ENCODE peak calls at places on chromosomes 11 and 22, in ten cellular contexts. Z is EL; U is substantia nigra; L is GM12878; F is RPMI8226; S is GOT3; G is AG20443; K is GM04504; V is CD8-positive, alpha-beta T cell; Y is IMR-90. R is an unnamed sample.

GRCh38 chr11:87926250-87926970 is 248.8 kb downstream of the RAB38 start:
- DNase-seq in L (no peak), G (peak; percentile 72), V (no peak), Y (peak; percentile 49), S (peak; percentile 2), Z (peak; percentile 90), F (no peak), U (no peak), K (peak; percentile 56), R (no peak)

GRCh38 chr11:94477644-94478043 is 16.0 kb downstream of the MRE11 start:
- DNase-seq in Y (no peak), G (no peak), V (no peak), F (no peak), U (no peak), K (no peak), L (no peak), S (no peak), Z (no peak), R (no peak)

GRCh38 chr11:72598901-72599300 is 75.3 kb downstream of the PDE2A start:
- DNase-seq in Z (peak; percentile 38), S (no peak), G (peak; percentile 87), Y (peak; percentile 21), U (peak; percentile 66), K (no peak), F (no peak), L (no peak), V (no peak), R (peak; percentile 75)

GRCh38 chr11:20739004-20739612 is 69.7 kb downstream of the NELL1 start:
- DNase-seq in G (no peak), K (no peak), Y (no peak), F (no peak), V (no peak), Z (no peak), S (no peak), L (no peak), U (no peak), R (no peak)

GRCh38 chr11:32830413-32830738 is 649 bp downstream of the PRRG4 start:
- DNase-seq in U (no peak), Y (no peak), K (no peak), Z (peak; percentile 16), L (no peak), S (no peak), G (no peak), V (no peak), F (no peak), R (no peak)

GRCh38 chr11:64150481-64151239 is 15.3 kb downstream of the MACROD1 start:
- DNase-seq in U (peak; percentile 28), L (no peak), F (no peak), V (no peak), G (no peak), S (no peak), K (no peak), Y (no peak), Z (no peak), R (no peak)

GRCh38 chr22:31896472-31896871 is 47.9 kb upstream of the YWHAH start:
- DNase-seq in Z (no peak), G (no peak), U (no peak), Y (no peak), L (no peak), F (no peak), V (no peak), K (no peak), S (no peak), R (no peak)

GRCh38 chr11:76253416-76253815 is 47.1 kb upstream of the WNT11 start:
- DNase-seq in V (no peak), F (no peak), L (no peak), S (no peak), K (no peak), Z (no peak), U (peak; percentile 3), G (no peak), Y (no peak), R (no peak)

GRCh38 chr11:87878373-87878779 is 296.9 kb downstream of the RAB38 start:
- DNase-seq in L (no peak), Y (peak; percentile 57), K (peak; percentile 35), F (peak; percentile 14), S (no peak), Z (peak; percentile 56), V (no peak), G (peak; percentile 39), U (no peak), R (no peak)

GRCh38 chr11:103016031-103016430 is 60.5 kb upstream of the MMP13 start:
- DNase-seq in Z (no peak), U (no peak), S (no peak), Y (no peak), V (no peak), L (no peak), G (no peak), K (no peak), F (no peak), R (no peak)

GRCh38 chr22:22855085-22855484 is 32.5 kb upstream of the IGLL5 start:
- DNase-seq in K (no peak), F (no peak), Y (no peak), L (no peak), V (no peak), Z (no peak), U (no peak), G (no peak), S (no peak), R (no peak)

GRCh38 chr11:3123316-3123715 is 41.8 kb downstream of the OSBPL5 start:
- DNase-seq in Y (no peak), V (no peak), F (no peak), G (no peak), K (no peak), S (no peak), L (no peak), Z (no peak), U (peak; percentile 29), R (no peak)

GRCh38 chr22:27906241-27906640 is 12.8 kb downstream of the PITPNB start:
- DNase-seq in L (no peak), Y (peak; percentile 16), K (no peak), Z (no peak), U (no peak), G (no peak), S (no peak), V (no peak), F (no peak), R (no peak)

GRCh38 chr11:61890536-61891330 is 612 bp downstream of the FADS3 start:
- DNase-seq in U (no peak), S (no peak), Z (peak; percentile 84), G (peak; percentile 79), F (peak; percentile 66), K (peak; percentile 54), L (no peak), Y (peak; percentile 82), V (peak; percentile 36), R (peak; percentile 92)

GRCh38 chr22:36860821-36861659 is at the start of gene NCF4:
- DNase-seq in S (no peak), G (no peak), V (no peak), Y (no peak), F (peak; percentile 98), Z (no peak), L (peak; percentile 94), K (no peak), U (peak; percentile 25), R (no peak)

GRCh38 chr11:35146074-35146521 is 7.1 kb downstream of the CD44 start:
- DNase-seq in L (peak; percentile 83), Y (no peak), F (no peak), K (no peak), G (no peak), U (no peak), Z (no peak), V (peak; percentile 76), S (no peak), R (no peak)

GRCh38 chr22:44583076-44583760 is 85.2 kb upstream of the RTL6 start:
- DNase-seq in K (no peak), S (no peak), Z (no peak), U (no peak), Y (peak; percentile 32), G (peak; percentile 71), V (no peak), F (no peak), L (no peak), R (peak; percentile 79)

GRCh38 chr22:46110215-46110614 is 40.1 kb upstream of the PPARA start:
- DNase-seq in K (no peak), F (no peak), V (no peak), L (no peak), Z (no peak), G (peak; percentile 60), Y (peak; percentile 34), U (no peak), S (no peak), R (no peak)

GRCh38 chr22:44542561-44543222 is 44.7 kb upstream of the RTL6 start:
- DNase-seq in U (no peak), L (no peak), S (no peak), Y (no peak), Z (no peak), F (peak; percentile 92), G (no peak), K (no peak), V (no peak), R (no peak)

GRCh38 chr11:15942936-15943335 is 413.4 kb downstream of the SOX6 start:
- DNase-seq in U (no peak), Z (no peak), V (no peak), F (no peak), S (no peak), Y (no peak), L (no peak), G (no peak), K (no peak), R (no peak)

GRCh38 chr11:33684003-33684715 is 16.5 kb downstream of the C11orf91 start:
- DNase-seq in V (no peak), F (no peak), Y (no peak), U (no peak), S (no peak), K (no peak), L (no peak), G (no peak), Z (no peak), R (no peak)

GRCh38 chr11:9820260-9820659 is 156.4 kb downstream of the SWAP70 start:
- DNase-seq in Z (no peak), V (no peak), U (no peak), K (no peak), L (no peak), S (no peak), G (no peak), F (no peak), Y (no peak), R (no peak)

GRCh38 chr22:22940961-22941605 is 53.5 kb downstream of the IGLL5 start:
- DNase-seq in Z (no peak), L (no peak), K (no peak), F (peak; percentile 16), Y (no peak), V (no peak), S (no peak), G (no peak), U (no peak), R (no peak)

GRCh38 chr11:117885777-117886176 is 9.3 kb upstream of the FXYD6 start:
- DNase-seq in Y (no peak), F (no peak), G (no peak), K (no peak), Z (no peak), V (no peak), L (no peak), U (no peak), S (no peak), R (no peak)

GRCh38 chr11:126059238-126059761 is 3.4 kb downstream of the CDON start:
- DNase-seq in V (no peak), L (no peak), F (no peak), Z (no peak), U (no peak), Y (no peak), S (no peak), K (no peak), G (no peak), R (no peak)

GRCh38 chr11:121439337-121439736 is 12.8 kb upstream of the SORL1 start:
- DNase-seq in Z (no peak), K (no peak), F (no peak), U (no peak), Y (no peak), S (no peak), G (no peak), L (no peak), V (no peak), R (no peak)

GRCh38 chr22:24995649-24996180 is 43.2 kb downstream of the KIAA1671 start:
- DNase-seq in Y (no peak), F (no peak), S (no peak), K (no peak), U (no peak), V (no peak), Z (no peak), G (no peak), L (no peak), R (no peak)

GRCh38 chr11:116881153-116881552 is 43.7 kb upstream of the APOA1 start:
- DNase-seq in F (no peak), G (no peak), S (no peak), K (no peak), Z (no peak), V (no peak), U (peak; percentile 23), L (no peak), Y (no peak), R (no peak)